ENCODE peak calls at places on chromosomes 5 and 9, in ten cellular contexts. I is psoas muscle, Q is lower lobe of right lung, A is heart left ventricle, X is K562, O is heart right ventricle, T is body of pancreas, J is HepG2, V is right lobe of liver, F is left lung. P is an unnamed sample. For H3K9me3, the result is how much of the 10 kb centered on the place peaks cover.

GRCh38 chr9:80874276-80874675 is 815.1 kb downstream of the TLE1 start:
- ATAC-seq in A (no peak), O (no peak), V (no peak), F (no peak), T (no peak), J (no peak), X (no peak), I (no peak), Q (no peak), P (no peak)

GRCh38 chr5:154370730-154371334 is 75.0 kb upstream of the SAP30L start:
- ATAC-seq in X (no peak), I (peak), T (no peak), A (peak), F (no peak), Q (peak), J (no peak), V (no peak), O (peak), P (no peak)

GRCh38 chr5:169173372-169173771 is 127.6 kb downstream of the SLIT3 start:
- ATAC-seq in F (no peak), Q (peak), X (no peak), A (no peak), I (no peak), T (no peak), V (no peak), O (no peak), J (no peak), P (peak)

GRCh38 chr9:114518599-114519022 is 13.3 kb upstream of the WHRN start:
- ATAC-seq in J (no peak), V (peak), A (no peak), I (no peak), F (no peak), Q (no peak), O (no peak), T (no peak), X (no peak), P (no peak)

GRCh38 chr5:1068895-1069719 is 42.8 kb downstream of the SLC12A7 start:
- ATAC-seq in J (no peak), Q (no peak), F (no peak), V (peak), O (peak), T (no peak), A (peak), X (no peak), I (no peak), P (peak)

GRCh38 chr5:179342577-179342976 is 2.7 kb downstream of the ADAMTS2 start:
- ATAC-seq in V (no peak), J (peak), T (no peak), A (no peak), F (peak), Q (peak), X (no peak), I (no peak), O (no peak), P (no peak)

GRCh38 chr5:172707285-172708182 is 63.5 kb downstream of the DUSP1 start:
- ATAC-seq in A (peak), F (peak), I (peak), Q (peak), J (peak), T (no peak), X (peak), O (peak), V (peak), P (peak)

GRCh38 chr5:29944327-29944726 is 1249.2 kb upstream of the CDH6 start:
- ATAC-seq in V (no peak), T (no peak), J (no peak), Q (no peak), A (no peak), I (no peak), X (no peak), O (no peak), F (no peak), P (no peak)

GRCh38 chr5:158174918-158175663 is 316.1 kb upstream of the CLINT1 start:
- ATAC-seq in X (peak), O (peak), A (peak), T (peak), J (peak), I (no peak), V (peak), F (peak), Q (peak), P (peak)

GRCh38 chr9:79403495-79403894 is 168.3 kb upstream of the TLE4 start:
- ATAC-seq in V (no peak), O (no peak), I (no peak), A (no peak), X (no peak), T (no peak), J (no peak), F (no peak), Q (no peak), P (no peak)

GRCh38 chr5:131749138-131749537 is 47.7 kb downstream of the FNIP1 start:
- ATAC-seq in X (peak), A (peak), F (peak), Q (no peak), O (no peak), V (no peak), J (no peak), T (no peak), I (no peak), P (no peak)

GRCh38 chr9:5422276-5422675 is 15.4 kb downstream of the PLGRKT start:
- ATAC-seq in X (no peak), O (no peak), F (no peak), T (no peak), J (no peak), A (no peak), V (no peak), I (no peak), Q (no peak), P (no peak)

GRCh38 chr5:83914199-83914598 is 193.5 kb upstream of the HAPLN1 start:
- ATAC-seq in F (no peak), O (no peak), T (no peak), J (no peak), V (no peak), A (peak), I (no peak), X (no peak), Q (no peak), P (no peak)

GRCh38 chr5:167892352-167893115 is 398.9 kb upstream of the WWC1 start:
- ATAC-seq in X (no peak), T (no peak), O (peak), I (no peak), J (no peak), V (no peak), A (peak), Q (no peak), F (no peak), P (no peak)

GRCh38 chr9:92173318-92173717 is 58.1 kb upstream of the SPTLC1 start:
- ATAC-seq in J (no peak), I (no peak), O (no peak), X (no peak), V (no peak), Q (no peak), A (no peak), F (no peak), T (no peak), P (no peak)

GRCh38 chr9:115404311-115404710 is 286.4 kb upstream of the TNC start:
- ATAC-seq in Q (no peak), V (no peak), T (no peak), A (no peak), F (no peak), X (no peak), O (no peak), J (no peak), I (no peak), P (no peak)

GRCh38 chr9:127853312-127854168 is 918 bp downstream of the ENG start:
- ATAC-seq in F (peak), X (no peak), O (no peak), V (no peak), Q (peak), J (no peak), I (no peak), T (no peak), A (peak), P (no peak)

GRCh38 chr5:84306617-84307016 is 78.1 kb downstream of the EDIL3 start:
- ATAC-seq in T (no peak), Q (no peak), V (no peak), F (no peak), A (no peak), I (no peak), O (no peak), X (no peak), J (no peak), P (no peak)

GRCh38 chr9:135478858-135479468 is 619 bp upstream of the PPP1R26 start:
- ATAC-seq in X (peak), T (peak), F (peak), J (peak), A (peak), I (peak), Q (peak), O (peak), V (peak), P (peak)

GRCh38 chr5:159451197-159452052 is 121.1 kb upstream of the IL12B start:
- ATAC-seq in V (peak), F (peak), O (peak), A (peak), X (no peak), I (peak), T (peak), J (no peak), Q (peak), P (peak)

GRCh38 chr5:76372320-76373054 is 30.6 kb upstream of the IQGAP2 start:
- ATAC-seq in O (no peak), Q (no peak), I (no peak), F (peak), X (peak), A (peak), V (peak), T (peak), J (peak), P (no peak)

GRCh38 chr5:52638732-52639131 is 149.0 kb upstream of the ITGA1 start:
- ATAC-seq in Q (no peak), A (no peak), F (no peak), I (no peak), X (no peak), J (no peak), V (no peak), T (no peak), O (no peak), P (no peak)

GRCh38 chr5:176596689-176597416 is 13.1 kb downstream of the GPRIN1 start:
- ATAC-seq in F (peak), Q (peak), V (peak), T (peak), A (peak), X (no peak), I (peak), J (peak), O (peak), P (peak)

GRCh38 chr5:2840372-2840915 is 89.0 kb upstream of the IRX2 start:
- ATAC-seq in A (peak), T (no peak), Q (peak), I (no peak), F (no peak), V (no peak), X (no peak), J (no peak), O (no peak), P (no peak)

GRCh38 chr5:108703313-108703712 is 44.4 kb upstream of the FER start:
- ATAC-seq in V (no peak), O (no peak), X (no peak), F (no peak), Q (no peak), J (no peak), I (no peak), A (no peak), T (no peak), P (no peak)

GRCh38 chr9:5896863-5897262 is 6.2 kb downstream of the MLANA start:
- ATAC-seq in V (no peak), X (no peak), T (no peak), A (no peak), F (no peak), J (no peak), O (no peak), Q (no peak), I (no peak), P (no peak)

GRCh38 chr5:136062563-136063274 is 33.9 kb downstream of the TGFBI start:
- ATAC-seq in T (no peak), A (no peak), X (peak), J (peak), F (peak), I (peak), Q (peak), O (no peak), V (peak), P (no peak)

GRCh38 chr5:42951847-42952411 is 88.2 kb downstream of the ANXA2R start:
- ATAC-seq in X (no peak), A (peak), I (peak), Q (peak), O (peak), F (no peak), T (no peak), V (peak), J (no peak), P (no peak)
- H3K9me3 ChIP-seq in X (under half), A (under half), I (under half), Q (under half), O (under half), F (under half), T (under half), V (under half), J (under half), P (under half)

GRCh38 chr5:149887622-149888183 is 56.9 kb downstream of the PDE6A start:
- ATAC-seq in I (no peak), J (peak), T (no peak), Q (peak), O (peak), V (no peak), A (peak), F (peak), X (peak), P (no peak)
- H3K4me3 ChIP-seq in I (no peak), J (peak), T (no peak), Q (no peak), O (no peak), V (no peak), A (no peak), F (no peak), X (no peak), P (no peak)

GRCh38 chr5:57651127-57651526 is 168.5 kb upstream of the ACTBL2 start:
- ATAC-seq in F (no peak), I (no peak), O (peak), A (no peak), J (peak), X (no peak), T (no peak), Q (no peak), V (peak), P (no peak)
- TF ChIP-seq CTCF in F (no peak), I (no peak), O (no peak), A (no peak), J (no peak), X (no peak), T (no peak), Q (no peak), V (no peak), P (no peak)

GRCh38 chr9:69484023-69484422 is 159.0 kb downstream of the ENTREP1 start:
- ATAC-seq in T (no peak), J (no peak), V (no peak), O (no peak), Q (peak), F (no peak), X (no peak), I (peak), A (no peak), P (no peak)

GRCh38 chr9:69485466-69485865 is 160.5 kb downstream of the ENTREP1 start:
- ATAC-seq in X (no peak), I (no peak), O (no peak), Q (no peak), J (no peak), F (no peak), T (no peak), A (no peak), V (peak), P (no peak)

GRCh38 chr9:69486498-69486897 is 161.5 kb downstream of the ENTREP1 start:
- ATAC-seq in I (no peak), J (no peak), O (no peak), A (no peak), V (no peak), F (no peak), X (no peak), T (no peak), Q (no peak), P (no peak)
- H3K9me3 ChIP-seq in I (under half), J (under half), O (under half), A (under half), V (under half), F (under half), X (under half), T (under half), Q (under half), P (under half)

DNA sequence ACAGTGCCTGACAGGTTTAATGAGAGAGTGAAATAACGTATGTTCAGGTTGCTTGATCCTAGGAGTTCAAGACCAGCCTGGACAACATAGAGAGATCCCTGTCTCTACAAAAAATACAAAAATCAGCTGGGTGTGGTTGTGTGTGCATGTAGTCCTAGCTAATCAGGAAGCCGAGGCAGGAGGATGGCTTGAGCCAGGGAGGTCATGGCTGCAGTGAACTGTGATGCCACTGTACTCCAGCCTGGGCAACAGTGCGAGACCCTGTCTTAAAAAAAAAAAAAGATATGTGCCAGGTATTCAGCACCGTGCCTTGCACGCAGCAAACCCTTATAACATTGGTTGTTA is 38.8 kb upstream of the SPRY4 start:
- ATAC-seq in O (peak), F (no peak), I (no peak), V (no peak), J (no peak), Q (no peak), A (no peak), T (no peak), X (no peak), P (no peak)
- H3K4me3 ChIP-seq in O (no peak), F (no peak), I (no peak), V (no peak), J (no peak), Q (no peak), A (no peak), T (no peak), X (no peak), P (no peak)

GRCh38 chr9:98573749-98574278 is 134.9 kb downstream of the GABBR2 start:
- ATAC-seq in T (no peak), A (no peak), O (no peak), F (no peak), X (no peak), I (no peak), Q (no peak), J (no peak), V (no peak), P (no peak)
- TF ChIP-seq CTCF in T (no peak), A (no peak), O (no peak), F (no peak), X (no peak), I (no peak), Q (no peak), J (no peak), V (no peak), P (no peak)

GRCh38 chr9:75360258-75360657 is 271.9 kb downstream of the OSTF1 start:
- ATAC-seq in A (no peak), J (no peak), O (no peak), V (no peak), X (no peak), T (no peak), Q (no peak), I (no peak), F (no peak), P (no peak)
- H3K9me3 ChIP-seq in A (under half), J (under half), O (under half), V (under half), X (under half), T (under half), Q (under half), I (under half), F (under half), P (under half)

P was measured in gastroesophageal sphincter.